ENCODE peak calls at places on chromosomes 1 and 21, in eight cellular contexts. M, L, V, Y, S, U, W and K are unnamed samples.

GRCh38 chr1:226248091-226248490 is 24.6 kb downstream of the MIXL1 start:
- DNase-seq in U (peak; percentile 6), W (no peak), Y (no peak), L (peak; percentile 53), V (no peak), S (no peak), M (no peak), K (peak; percentile 56)

GRCh38 chr1:182968151-182968741 is 15.3 kb upstream of the SHCBP1L start:
- DNase-seq in W (no peak), L (no peak), S (peak; percentile 88), U (no peak), V (no peak), M (no peak), Y (no peak), K (no peak)

GRCh38 chr1:100894622-100895539 is at the start of gene EXTL2:
- DNase-seq in W (peak; percentile 90), U (peak; percentile 33), V (peak; percentile 92), L (peak; percentile 60), Y (peak; percentile 84), M (peak; percentile 42), S (peak; percentile 97), K (peak; percentile 37)

GRCh38 chr21:31133243-31133830 is 95.1 kb upstream of the KRTAP19-8 start:
- DNase-seq in V (no peak), L (no peak), S (no peak), U (no peak), Y (no peak), M (no peak), W (no peak), K (peak; percentile 80)

GRCh38 chr1:14852301-14852700 is 253.8 kb downstream of the KAZN start:
- DNase-seq in V (no peak), W (no peak), L (no peak), M (no peak), Y (no peak), U (no peak), S (no peak), K (no peak)

GRCh38 chr1:112344754-112345423 is 51.1 kb upstream of the CTTNBP2NL start:
- DNase-seq in W (no peak), S (no peak), Y (no peak), L (no peak), V (no peak), U (no peak), M (no peak), K (no peak)

GRCh38 chr1:115674011-115674410 is 32.2 kb downstream of the VANGL1 start:
- DNase-seq in S (no peak), W (no peak), M (no peak), U (no peak), L (no peak), V (no peak), Y (no peak), K (no peak)

GRCh38 chr1:60386259-60386658 is 312.7 kb upstream of the C1orf87 start:
- DNase-seq in L (no peak), V (no peak), U (no peak), W (no peak), M (no peak), S (no peak), Y (no peak), K (no peak)

GRCh38 chr1:65469126-65469888 is 48.8 kb downstream of the LEPR start:
- DNase-seq in L (no peak), U (no peak), W (no peak), M (no peak), Y (no peak), S (no peak), V (no peak), K (no peak)

GRCh38 chr1:72649211-72649888 is 367.0 kb upstream of the NEGR1 start:
- DNase-seq in M (no peak), U (no peak), V (no peak), S (peak; percentile 8), Y (no peak), W (peak; percentile 49), L (no peak), K (no peak)

GRCh38 chr1:214066190-214066589 is 78.4 kb downstream of the PROX1 start:
- DNase-seq in S (no peak), Y (no peak), W (no peak), V (no peak), M (no peak), U (no peak), L (no peak), K (no peak)

GRCh38 chr1:233140519-233140918 is 155.0 kb downstream of the PCNX2 start:
- DNase-seq in Y (no peak), L (peak; percentile 44), V (no peak), U (no peak), M (no peak), S (no peak), W (no peak), K (no peak)

GRCh38 chr1:107389410-107390075 is 248.7 kb downstream of the NTNG1 start:
- DNase-seq in V (no peak), L (peak; percentile 8), W (no peak), S (no peak), M (no peak), Y (no peak), U (no peak), K (peak; percentile 65)

DNA sequence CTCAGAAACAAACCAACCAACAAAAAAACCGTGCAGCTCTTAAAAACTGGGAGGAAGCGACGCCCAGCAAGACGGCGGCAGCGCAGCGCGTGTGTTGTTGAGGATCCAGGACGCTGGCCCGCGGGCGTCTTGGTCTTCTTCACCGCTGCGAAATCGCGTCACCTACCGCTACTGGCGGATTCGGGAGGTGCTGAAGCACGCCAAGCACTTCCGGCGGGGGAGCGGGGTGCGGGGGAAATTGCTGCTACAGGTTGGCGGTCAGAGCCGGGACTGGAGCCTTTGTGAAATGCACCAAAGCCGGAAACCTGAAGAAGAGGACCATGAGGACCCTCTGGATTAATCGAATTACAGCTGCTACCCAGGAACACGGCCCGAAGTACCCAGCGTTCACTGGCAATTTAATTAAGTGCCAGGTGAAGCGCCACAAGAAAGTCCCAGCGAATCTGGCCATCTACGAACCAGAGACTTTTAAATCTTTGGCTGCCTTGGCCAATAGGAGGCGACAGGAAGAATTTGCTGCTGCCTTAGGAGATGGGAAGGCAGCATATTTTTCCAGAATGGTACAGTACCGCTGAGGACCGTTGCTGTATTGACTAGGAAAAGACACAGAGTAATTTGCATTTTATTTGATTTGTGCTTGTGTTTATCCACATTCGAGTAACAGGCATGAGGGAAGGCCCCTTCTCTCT is 11.9 kb upstream of the RIPPLY3 start:
- DNase-seq in L (no peak), V (no peak), U (no peak), Y (no peak), M (no peak), W (no peak), S (no peak), K (no peak)
- H3K4me3 ChIP-seq in L (no peak overlapping the region), V (no peak overlapping the region), U (no peak overlapping the region), Y (no peak overlapping the region), M (no peak overlapping the region), W (no peak overlapping the region), S (no peak overlapping the region), K (no peak overlapping the region)

GRCh38 chr1:1205769-1206375 is 520 bp downstream of the TNFRSF18 start:
- DNase-seq in S (no peak), M (no peak), U (no peak), V (no peak), W (no peak), Y (peak; percentile 13), L (no peak), K (no peak)
- H3K4me3 ChIP-seq in S (no peak overlapping the region), M (peak overlapping the region; percentile 27), U (no peak overlapping the region), V (peak overlapping the region; percentile 3), W (peak overlapping the region; percentile 3), Y (peak overlapping the region; percentile 52), L (no peak overlapping the region), K (no peak overlapping the region)

DNA sequence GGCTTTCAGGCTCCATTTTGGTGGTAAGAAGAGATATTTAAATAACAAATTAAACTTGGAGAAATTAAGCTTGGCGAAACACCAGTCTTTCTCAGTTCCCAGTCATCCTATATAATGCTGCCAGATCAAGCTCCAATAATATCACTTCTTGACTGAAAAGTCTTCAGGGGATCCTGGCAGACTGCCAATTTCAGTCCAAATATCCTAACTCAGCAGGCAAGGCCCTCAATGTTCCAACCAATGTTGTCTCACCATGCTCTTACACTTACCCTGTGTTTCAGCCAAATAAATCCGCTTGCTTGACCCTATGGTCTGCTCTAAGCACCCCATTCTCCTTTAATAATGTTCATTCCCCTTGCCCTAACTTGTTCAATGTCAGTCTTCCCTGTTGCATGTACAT is 39.9 kb upstream of the BCL10 start:
- DNase-seq in L (no peak), W (no peak), M (no peak), U (no peak), V (no peak), Y (no peak), S (no peak), K (no peak)
- H3K4me3 ChIP-seq in L (no peak overlapping the region), W (no peak overlapping the region), M (no peak overlapping the region), U (no peak overlapping the region), V (no peak overlapping the region), Y (no peak overlapping the region), S (no peak overlapping the region), K (no peak overlapping the region)

DNA sequence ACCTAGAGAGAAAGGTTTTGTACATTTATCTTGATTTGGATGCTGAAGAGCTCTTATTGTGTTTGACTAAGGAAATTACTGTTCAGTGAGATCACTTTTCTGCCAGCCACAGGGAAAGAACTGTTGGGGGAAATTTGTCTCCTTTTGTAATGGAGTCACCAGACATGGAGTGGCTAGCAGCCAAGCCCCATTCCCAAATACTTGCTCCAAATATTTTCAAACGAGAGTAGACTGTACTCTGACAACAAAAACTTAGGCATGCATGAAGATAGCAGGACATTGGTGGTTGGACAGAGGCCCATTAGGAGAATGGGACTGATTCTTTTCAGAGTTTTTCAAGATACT is 21.1 kb downstream of the IPO9 start:
- DNase-seq in S (peak; percentile 84), W (no peak), L (peak; percentile 94), V (no peak), Y (no peak), M (no peak), U (peak; percentile 87), K (no peak)
- H3K4me3 ChIP-seq in S (no peak overlapping the region), W (no peak overlapping the region), L (no peak overlapping the region), V (no peak overlapping the region), Y (no peak overlapping the region), M (no peak overlapping the region), U (no peak overlapping the region), K (no peak overlapping the region)

GRCh38 chr1:27605796-27606707 is 2.1 kb upstream of the AHDC1 start:
- DNase-seq in L (peak; percentile 50), U (no peak), Y (no peak), V (peak; percentile 69), W (no peak), S (no peak), M (peak; percentile 47), K (peak; percentile 48)
- H3K4me3 ChIP-seq in L (no peak overlapping the region), U (no peak overlapping the region), Y (no peak overlapping the region), V (no peak overlapping the region), W (no peak overlapping the region), S (no peak overlapping the region), M (no peak overlapping the region), K (no peak overlapping the region)

GRCh38 chr1:203322480-203323179 is 17.3 kb downstream of the BTG2 start:
- DNase-seq in U (no peak), W (peak; percentile 71), S (no peak), V (no peak), L (peak; percentile 32), M (no peak), Y (no peak), K (no peak)

GRCh38 chr1:203320546-203321272 is 15.4 kb downstream of the BTG2 start:
- DNase-seq in V (peak; percentile 87), S (no peak), W (peak; percentile 78), L (peak; percentile 24), U (no peak), Y (no peak), M (peak; percentile 60), K (peak; percentile 100)

GRCh38 chr1:203324103-203325003 is 19.0 kb downstream of the BTG2 start:
- DNase-seq in U (no peak), Y (no peak), M (no peak), W (peak; percentile 69), V (peak; percentile 53), L (peak; percentile 9), S (no peak), K (peak; percentile 60)

GRCh38 chr1:203323587-203323986 is 18.3 kb downstream of the BTG2 start:
- DNase-seq in V (no peak), M (no peak), W (peak; percentile 61), Y (no peak), S (no peak), U (no peak), L (peak; percentile 13), K (no peak)

GRCh38 chr1:203321273-203322052 is 16.1 kb downstream of the BTG2 start:
- DNase-seq in Y (no peak), S (no peak), V (no peak), U (no peak), W (peak; percentile 56), L (no peak), M (no peak), K (no peak)
- H3K4me3 ChIP-seq in Y (no peak overlapping the region), S (no peak overlapping the region), V (no peak overlapping the region), U (no peak overlapping the region), W (no peak overlapping the region), L (no peak overlapping the region), M (peak overlapping the region; percentile 5), K (peak overlapping the region; percentile 6)